ENCODE peak calls at places on chromosome 10, in ten cellular contexts. T is fibroblast of pulmonary artery; O is central memory CD4-positive, alpha-beta T cell; L is stimulated activated CD8-positive, alpha-beta memory T cell treated with anti-CD3 and anti-CD28 coated beads, Interleukin-4, amount 100 ng/mL, for 1 hour; V is Right ventricle myocardium superior; C is WTC11; E is cerebellar nuclear complex; N is Peyer's patch; K is DMS153; J is retina. U is an unnamed sample.

GRCh38 chr10:89206402-89207180 is 526 bp downstream of the CH25H start:
- DNase-seq in O (peak; percentile 68), L (no peak), C (peak; percentile 26), T (peak; percentile 34), N (peak; percentile 53), E (no peak), V (peak; percentile 50), J (peak; percentile 81), K (no peak), U (no peak)

GRCh38 chr10:115514895-115515294 is 421.7 kb downstream of the ATRNL1 start:
- DNase-seq in C (no peak), K (no peak), J (no peak), V (no peak), E (no peak), T (no peak), L (no peak), O (no peak), N (no peak), U (no peak)

GRCh38 chr10:31359979-31360378 is 41.0 kb downstream of the ZEB1 start:
- DNase-seq in T (peak; percentile 31), N (no peak), K (peak; percentile 38), L (no peak), E (no peak), C (no peak), O (no peak), J (no peak), V (no peak), U (no peak)

GRCh38 chr10:100970914-100971811 is 1.9 kb downstream of the SEMA4G start:
- DNase-seq in O (no peak), C (no peak), E (no peak), N (peak; percentile 79), T (no peak), V (no peak), J (no peak), L (no peak), K (no peak), U (no peak)

GRCh38 chr10:113425596-113425995 is 127.3 kb upstream of the HABP2 start:
- DNase-seq in T (no peak), N (no peak), C (no peak), K (peak; percentile 35), J (no peak), V (no peak), O (no peak), L (no peak), E (no peak), U (peak; percentile 63)

GRCh38 chr10:100650693-100651092 is 94.7 kb upstream of the PAX2 start:
- DNase-seq in O (no peak), K (no peak), E (no peak), T (no peak), N (no peak), L (no peak), V (no peak), C (no peak), J (no peak), U (no peak)

GRCh38 chr10:15539262-15539661 is 168.2 kb upstream of the FAM171A1 start:
- DNase-seq in O (no peak), L (no peak), K (no peak), V (no peak), J (no peak), N (no peak), C (no peak), E (no peak), T (no peak), U (no peak)

GRCh38 chr10:63423489-63423888 is 42.3 kb downstream of the JMJD1C start:
- DNase-seq in K (no peak), J (no peak), V (no peak), O (no peak), E (no peak), C (no peak), N (no peak), L (no peak), T (peak; percentile 48), U (no peak)

GRCh38 chr10:29648114-29648982 is 13.6 kb upstream of the SVIL start:
- DNase-seq in E (no peak), V (no peak), K (no peak), T (peak; percentile 38), O (peak; percentile 18), N (peak; percentile 57), L (no peak), J (no peak), C (no peak), U (no peak)

GRCh38 chr10:44958196-44958896 is 1.3 kb upstream of the RASSF4 start:
- DNase-seq in J (no peak), L (no peak), O (no peak), E (no peak), K (no peak), C (no peak), N (no peak), T (peak; percentile 49), V (no peak), U (no peak)

GRCh38 chr10:124481717-124482116 is 20.1 kb downstream of the LHPP start:
- DNase-seq in J (no peak), O (no peak), C (no peak), K (no peak), L (no peak), N (no peak), V (no peak), E (no peak), T (no peak), U (no peak)

GRCh38 chr10:32905466-32905865 is 52.6 kb downstream of the ITGB1 start:
- DNase-seq in V (no peak), L (no peak), O (no peak), C (no peak), K (no peak), T (no peak), N (no peak), E (no peak), J (no peak), U (no peak)

GRCh38 chr10:127234306-127234800 is 38.0 kb upstream of the INSYN2A start:
- DNase-seq in E (no peak), C (no peak), O (no peak), T (no peak), K (no peak), V (no peak), J (no peak), N (no peak), L (no peak), U (no peak)

GRCh38 chr10:15433850-15434537 is 62.9 kb upstream of the FAM171A1 start:
- DNase-seq in O (peak; percentile 42), C (no peak), K (no peak), J (peak; percentile 67), T (peak; percentile 73), E (peak; percentile 58), V (no peak), N (no peak), L (no peak), U (peak; percentile 19)

GRCh38 chr10:102776779-102777417 is 33.1 kb downstream of the WBP1L start:
- DNase-seq in J (peak; percentile 77), T (peak; percentile 99), K (no peak), E (no peak), C (peak; percentile 66), O (no peak), V (peak; percentile 83), N (no peak), L (no peak), U (no peak)

GRCh38 chr10:12194752-12195271 is 879 bp downstream of the NUDT5 start:
- DNase-seq in E (peak; percentile 2), O (peak; percentile 15), K (no peak), T (peak; percentile 45), V (peak; percentile 76), J (peak; percentile 49), C (peak; percentile 13), N (peak; percentile 58), L (no peak), U (no peak)

GRCh38 chr10:79081353-79082034 is 12.7 kb downstream of the ZMIZ1 start:
- DNase-seq in T (peak; percentile 65), L (no peak), C (no peak), J (no peak), E (no peak), K (no peak), V (no peak), N (no peak), O (no peak), U (no peak)

GRCh38 chr10:59135275-59135674 is 41.2 kb upstream of the PHYHIPL start:
- DNase-seq in L (no peak), V (no peak), T (no peak), O (no peak), E (no peak), N (peak; percentile 50), C (no peak), K (no peak), J (no peak), U (no peak)

GRCh38 chr10:48598243-48598935 is 6.5 kb downstream of the ARHGAP22 start:
- DNase-seq in E (no peak), C (no peak), T (no peak), N (peak; percentile 57), V (no peak), J (no peak), K (peak; percentile 93), L (no peak), O (no peak), U (no peak)

GRCh38 chr10:104349623-104350142 is 4.0 kb upstream of the CFAP58 start:
- DNase-seq in N (no peak), T (peak; percentile 90), E (no peak), K (no peak), V (no peak), J (peak; percentile 57), L (no peak), C (no peak), O (no peak), U (no peak)

GRCh38 chr10:58412502-58412961 is 27.3 kb downstream of the TFAM start:
- DNase-seq in K (no peak), L (no peak), T (peak; percentile 31), O (no peak), N (no peak), C (peak; percentile 26), J (no peak), E (no peak), V (no peak), U (no peak)

GRCh38 chr10:17010363-17011145 is 119.1 kb downstream of the CUBN start:
- DNase-seq in T (no peak), K (no peak), J (no peak), N (no peak), E (no peak), C (no peak), O (no peak), V (no peak), L (no peak), U (no peak)

GRCh38 chr10:128062837-128063563 is 63.2 kb downstream of the MKI67 start:
- DNase-seq in C (no peak), T (peak; percentile 19), N (no peak), L (peak; percentile 34), E (no peak), O (peak; percentile 76), V (no peak), J (no peak), K (no peak), U (no peak)

GRCh38 chr10:73218466-73219191 is 28.4 kb downstream of the DNAJC9 start:
- DNase-seq in C (no peak), K (no peak), J (no peak), T (peak; percentile 56), L (no peak), O (no peak), N (no peak), V (no peak), E (no peak), U (no peak)